ENCODE peak calls at places on chromosomes 6 and 20, in five cellular contexts. V is GM04504; Q is activated CD4-positive, alpha-beta T cell treated with anti-CD3 and anti-CD28 coated beads, Interleukin-2, amount 50 U/mL, for 1 hour; P is WTC11; W is NCI-H1930. F is an unnamed sample.

GRCh38 chr20:60408435-60408834 is 450.2 kb downstream of the CDH26 start:
- DNase-seq in P (no peak), W (no peak), V (no peak), Q (no peak), F (no peak)

GRCh38 chr6:11497881-11498280 is 39.7 kb upstream of the TMEM170B start:
- DNase-seq in W (no peak), P (no peak), V (no peak), Q (no peak), F (no peak)

GRCh38 chr6:133983099-133983939 is 30.3 kb downstream of the TBPL1 start:
- DNase-seq in Q (peak), W (no peak), V (no peak), P (no peak), F (no peak)

GRCh38 chr6:148720897-148721296 is 25.9 kb upstream of the UST start:
- DNase-seq in P (no peak), V (no peak), Q (no peak), W (no peak), F (no peak)

GRCh38 chr6:40106840-40107239 is 172.6 kb upstream of the MOCS1 start:
- DNase-seq in Q (no peak), V (no peak), P (no peak), W (no peak), F (no peak)

GRCh38 chr6:73343164-73343563 is 10.9 kb downstream of the DPPA5 start:
- DNase-seq in V (no peak), P (no peak), Q (no peak), W (no peak), F (no peak)

GRCh38 chr20:61933951-61934715 is 131.5 kb downstream of the TAF4 start:
- DNase-seq in V (no peak), P (peak), W (no peak), Q (no peak), F (no peak)

GRCh38 chr6:111605100-111605748 is 454 bp downstream of the TRAF3IP2 start:
- DNase-seq in V (peak), W (no peak), P (peak), Q (peak), F (peak)

GRCh38 chr6:34973547-34974248 is 84.6 kb downstream of the ANKS1A start:
- DNase-seq in W (no peak), V (no peak), P (no peak), Q (no peak), F (no peak)

GRCh38 chr20:36741072-36741471 is 4.8 kb downstream of the NDRG3 start:
- DNase-seq in V (no peak), W (no peak), Q (no peak), P (no peak), F (no peak)

GRCh38 chr6:149566372-149567193 is at the start of gene GINM1:
- DNase-seq in V (no peak), Q (peak), P (peak), W (no peak), F (peak)

GRCh38 chr6:89467437-89467836 is 34.5 kb downstream of the ANKRD6 start:
- DNase-seq in P (no peak), Q (no peak), W (no peak), V (no peak), F (no peak)

F was measured in T47D.